ENCODE peak calls at places on chromosomes 7 and 10, in four cellular contexts. O, C, V and F are unnamed samples.

GRCh38 chr10:51001587-51001986 is 72.7 kb upstream of the PRKG1 start:
- DNase-seq in V (no peak), O (no peak), C (peak; percentile 2), F (no peak)

GRCh38 chr7:7772385-7772784 is 54.0 kb upstream of the RPA3 start:
- DNase-seq in V (no peak), C (no peak), O (no peak), F (no peak)

GRCh38 chr10:55091691-55092328 is 290.8 kb upstream of the PCDH15 start:
- DNase-seq in O (no peak), V (no peak), C (no peak), F (no peak)

GRCh38 chr7:69208848-69209247 is 389.4 kb upstream of the AUTS2 start:
- DNase-seq in O (no peak), C (no peak), V (peak; percentile 47), F (no peak)

GRCh38 chr10:87868277-87868676 is 4.9 kb downstream of the PTEN start:
- DNase-seq in V (no peak), C (no peak), O (no peak), F (no peak)

GRCh38 chr10:94115725-94116124 is 122.0 kb downstream of the PLCE1 start:
- DNase-seq in V (no peak), O (no peak), C (no peak), F (no peak)

GRCh38 chr7:47757946-47758371 is 176.0 kb upstream of the TNS3 start:
- DNase-seq in O (no peak), C (peak; percentile 42), V (no peak), F (no peak)

GRCh38 chr10:43980313-43980712 is 331.6 kb upstream of the ZNF32 start:
- DNase-seq in V (no peak), C (no peak), O (peak; percentile 16), F (no peak)

GRCh38 chr7:31253486-31253885 is 87.0 kb downstream of the NEUROD6 start:
- DNase-seq in O (no peak), C (no peak), V (no peak), F (no peak)

GRCh38 chr10:73017955-73018480 is 63.4 kb upstream of the PLA2G12B start:
- DNase-seq in V (no peak), O (peak; percentile 5), C (no peak), F (no peak)

GRCh38 chr10:689433-690226 is at the start of gene DIP2C:
- DNase-seq in O (peak; percentile 77), V (no peak), C (peak; percentile 76), F (no peak)

GRCh38 chr10:79399242-79399831 is 46.1 kb downstream of the ZCCHC24 start:
- DNase-seq in O (peak; percentile 58), C (peak; percentile 76), V (no peak), F (peak; percentile 81)

GRCh38 chr10:3623746-3624145 is 161.3 kb downstream of the KLF6 start:
- DNase-seq in O (no peak), V (peak; percentile 48), C (peak; percentile 42), F (no peak)

GRCh38 chr10:53886325-53887300 is 914.4 kb downstream of the PCDH15 start:
- DNase-seq in V (no peak), O (no peak), C (peak; percentile 6), F (peak; percentile 4)

GRCh38 chr7:50534690-50535290 is 30.4 kb downstream of the DDC start:
- DNase-seq in O (peak; percentile 88), C (peak; percentile 19), V (no peak), F (no peak)

GRCh38 chr10:95503526-95503925 is 57.6 kb downstream of the SORBS1 start:
- DNase-seq in O (no peak), C (no peak), V (no peak), F (no peak)

GRCh38 chr10:75335983-75336382 is 65.6 kb downstream of the ZNF503 start:
- DNase-seq in V (peak; percentile 40), C (no peak), O (no peak), F (no peak)

GRCh38 chr7:229184-229964 is 37.0 kb downstream of the FAM20C start:
- DNase-seq in C (peak; percentile 52), V (no peak), O (no peak), F (peak; percentile 73)

GRCh38 chr7:50156163-50156562 is 63.1 kb upstream of the ZPBP start:
- DNase-seq in C (no peak), O (no peak), V (no peak), F (no peak)

GRCh38 chr7:44891372-44891771 is 6.0 kb upstream of the PURB start:
- DNase-seq in V (no peak), C (no peak), O (no peak), F (no peak)

GRCh38 chr10:75878586-75878985 is 447.2 kb downstream of the LRMDA start:
- DNase-seq in O (no peak), V (no peak), C (peak; percentile 23), F (no peak)

GRCh38 chr10:17716161-17716560 is 35.8 kb upstream of the TMEM236 start:
- DNase-seq in C (no peak), O (no peak), V (no peak), F (no peak)

GRCh38 chr7:100575746-100576383 is 2.2 kb upstream of the SAP25 start:
- DNase-seq in C (no peak), O (no peak), V (no peak), F (no peak)

GRCh38 chr7:141585592-141586510 is 34.6 kb downstream of the AGK start:
- DNase-seq in V (peak; percentile 46), O (no peak), C (no peak), F (no peak)

GRCh38 chr7:155002411-155003214 is at the start of gene PAXIP1:
- DNase-seq in V (no peak), O (peak; percentile 72), C (peak; percentile 42), F (peak; percentile 72)

GRCh38 chr7:48876087-48876486 is 48.3 kb upstream of the CDC14C start:
- DNase-seq in O (no peak), V (no peak), C (no peak), F (no peak)

GRCh38 chr10:113950268-113950667 is 93.4 kb upstream of the ADRB1 start:
- DNase-seq in C (no peak), O (no peak), V (no peak), F (no peak)

GRCh38 chr10:113959383-113959760 is 84.3 kb upstream of the ADRB1 start:
- DNase-seq in C (no peak), V (no peak), O (no peak), F (peak; percentile 80)

GRCh38 chr10:113958631-113959382 is 84.9 kb upstream of the ADRB1 start:
- DNase-seq in O (no peak), V (no peak), C (peak; percentile 61), F (peak; percentile 68)

GRCh38 chr10:113957013-113957412 is 86.7 kb upstream of the ADRB1 start:
- DNase-seq in C (no peak), O (no peak), V (no peak), F (no peak)

DNA sequence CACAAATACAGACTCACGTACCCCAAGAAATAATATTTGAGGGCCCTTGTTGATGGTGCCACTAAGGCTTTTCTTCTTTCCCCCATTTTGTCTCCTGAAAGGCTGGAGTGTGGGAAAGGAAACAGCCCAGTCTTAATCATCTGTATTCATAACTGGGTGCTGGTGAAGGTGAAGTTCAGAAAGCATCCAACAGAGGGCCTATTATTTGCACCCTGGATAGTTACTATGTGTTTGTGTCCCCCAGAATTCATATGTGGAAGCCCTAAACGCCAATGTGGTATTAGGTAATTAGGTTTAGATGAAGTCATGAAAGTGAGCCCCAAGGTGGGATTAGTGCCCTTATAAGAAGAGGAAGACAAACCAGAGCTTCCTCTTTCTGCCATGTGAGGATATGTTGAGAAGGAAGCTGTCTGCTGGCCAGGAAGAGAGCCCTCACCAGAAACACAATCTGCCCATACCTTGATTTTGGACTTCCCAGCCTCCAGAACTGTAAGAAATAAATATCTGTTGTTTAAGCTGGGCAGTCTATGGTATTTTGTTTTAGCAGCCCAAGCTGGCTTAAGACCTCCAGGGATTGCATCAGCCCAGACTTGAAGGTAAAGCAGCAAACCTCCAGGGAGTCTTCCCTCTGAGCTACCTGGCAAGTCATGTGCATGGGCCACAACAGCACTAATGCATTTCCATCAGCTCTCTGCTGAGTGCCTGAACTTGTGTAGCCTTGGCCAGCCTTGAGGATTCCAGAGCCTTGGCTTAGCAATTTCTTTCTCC is 90.0 kb upstream of the ADRB1 start:
- DNase-seq in C (no peak), O (no peak), V (no peak), F (no peak)
- TF ChIP-seq CTCF in C (no peak), O (peak; percentile 43), V (no peak), F (no peak)

DNA sequence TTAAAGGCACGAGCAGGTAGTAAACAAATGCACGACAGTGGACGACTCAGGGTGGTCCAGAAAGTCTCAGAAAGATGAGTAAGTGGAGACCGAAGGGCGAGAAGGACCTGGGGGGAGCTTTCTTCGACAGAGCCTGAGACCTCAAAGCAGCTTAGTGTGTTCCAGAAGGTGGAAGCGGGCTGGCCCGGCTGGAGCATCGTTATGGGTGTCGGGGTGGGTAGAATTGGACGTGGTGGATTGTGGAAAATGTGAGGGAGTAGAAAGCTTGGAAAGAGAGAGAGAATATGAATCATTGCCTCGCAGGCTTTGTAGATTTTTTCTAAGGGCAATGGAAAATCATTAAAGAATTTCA is 631 bp downstream of the MCM10 start:
- DNase-seq in O (peak; percentile 9), V (no peak), C (no peak), F (no peak)
- H3K4me3 ChIP-seq in O (peak overlapping the region; percentile 90), V (peak overlapping the region; percentile 81), C (no peak overlapping the region), F (no peak overlapping the region)

DNA sequence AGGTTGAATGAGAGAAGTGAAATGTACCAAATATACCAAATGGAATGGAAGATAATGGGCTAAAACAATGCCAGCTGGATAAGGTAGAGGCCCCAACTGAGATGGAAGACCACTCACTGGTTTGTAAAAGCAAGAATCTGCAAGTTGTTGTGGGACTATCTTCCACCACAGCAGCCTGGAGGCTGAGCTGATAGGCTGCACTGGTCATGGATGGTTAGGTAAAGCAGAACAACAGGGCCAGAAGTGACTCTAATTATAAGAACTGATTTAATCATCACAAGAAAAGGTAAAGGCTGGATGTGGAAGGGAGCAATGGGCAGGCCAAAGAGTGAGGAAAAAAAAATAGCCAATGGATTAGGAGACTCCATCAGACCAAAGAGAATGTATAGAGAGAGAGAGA is 11.8 kb downstream of the TFEC start:
- DNase-seq in O (no peak), C (no peak), V (no peak), F (no peak)
- H3K36me3 ChIP-seq in O (no peaks in the 10 kb centered on the region), C (no peaks in the 10 kb centered on the region), V (no peaks in the 10 kb centered on the region), F (no peaks in the 10 kb centered on the region)

DNA sequence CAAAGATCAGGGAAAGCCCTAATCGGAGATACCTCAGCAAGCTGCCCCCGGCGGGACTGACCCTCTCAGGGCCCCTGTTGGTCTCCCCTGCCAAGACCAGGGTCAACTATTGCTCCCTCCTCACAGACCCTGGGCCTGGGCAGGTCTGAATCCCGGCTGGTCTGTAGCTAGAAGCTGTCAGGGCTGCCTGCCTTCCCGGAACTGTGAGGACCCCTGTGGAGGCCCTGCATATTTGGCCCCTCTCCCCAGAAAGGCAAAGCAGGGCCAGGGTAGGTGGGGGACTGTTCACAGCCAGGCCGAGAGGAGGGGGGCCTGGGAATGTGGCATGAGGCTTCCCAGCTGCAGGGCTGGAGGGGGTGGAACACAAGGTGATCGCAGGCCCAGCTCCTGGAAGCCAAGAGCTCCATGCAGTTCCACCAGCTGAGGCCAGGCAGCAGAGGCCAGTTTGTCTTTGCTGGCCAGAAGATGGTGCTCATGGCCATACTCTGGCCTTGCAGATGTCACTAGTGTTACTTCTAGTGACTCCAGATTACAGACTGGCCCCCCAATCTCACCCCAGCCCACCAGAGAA is 24.1 kb downstream of the TBATA start:
- DNase-seq in C (no peak), V (no peak), O (no peak), F (no peak)
- TF ChIP-seq CTCF in C (no peak), V (no peak), O (peak; percentile 33), F (no peak)

GRCh38 chr7:87876040-87876758 is at the start of the genes DBF4 and SLC25A40:
- DNase-seq in V (peak; percentile 86), C (peak; percentile 98), O (peak; percentile 92), F (peak; percentile 98)

GRCh38 chr7:87875151-87876039 is 765 bp downstream of the SLC25A40 start:
- DNase-seq in V (no peak), O (no peak), C (peak; percentile 30), F (peak; percentile 77)

GRCh38 chr7:87876759-87877234 is 504 bp downstream of the DBF4 start:
- DNase-seq in C (peak; percentile 68), V (no peak), O (peak; percentile 46), F (peak; percentile 79)

GRCh38 chr7:87877641-87878040 is 1.3 kb downstream of the DBF4 start:
- DNase-seq in V (no peak), O (no peak), C (no peak), F (no peak)

GRCh38 chr7:87878208-87878735 is 2.0 kb downstream of the DBF4 start:
- DNase-seq in V (no peak), O (no peak), C (no peak), F (no peak)
- H3K4me3 ChIP-seq in V (peak overlapping the region; percentile 88), O (peak overlapping the region; percentile 89), C (no peak overlapping the region), F (no peak overlapping the region)